ENCODE peak calls at places on chromosomes 4 and X, in ten cellular contexts. M is transverse colon, E is epithelial cell of esophagus, A is AG04450, N is A549, L is stomach, H is fibroblast of mammary gland, Z is brain microvascular endothelial cell, D is body of pancreas, J is OCI-LY7. T is an unnamed sample.

GRCh38 chrX:46597774-46598173 is 24.2 kb downstream of the CHST7 start:
- DNase-seq in A (no peak), N (no peak), L (no peak), J (no peak), H (no peak), Z (no peak), E (no peak), M (no peak), D (no peak), T (no peak)

GRCh38 chrX:111581086-111581485 is 69.6 kb downstream of the SERTM2 start:
- DNase-seq in E (no peak), Z (no peak), A (no peak), N (no peak), J (no peak), L (no peak), H (no peak), M (no peak), D (no peak), T (no peak)

GRCh38 chr4:41874398-41874797 is 60.8 kb upstream of the TMEM33 start:
- DNase-seq in E (no peak), A (no peak), D (no peak), J (no peak), N (no peak), H (no peak), Z (no peak), M (no peak), L (no peak), T (no peak)

GRCh38 chr4:165873298-165874071 is 448 bp downstream of the TLL1 start:
- DNase-seq in N (peak), L (peak), J (no peak), D (peak), H (peak), E (peak), Z (no peak), M (no peak), A (no peak), T (peak)

GRCh38 chr4:175953960-175954521 is 111.6 kb upstream of the WDR17 start:
- DNase-seq in E (peak), Z (no peak), H (peak), L (no peak), J (peak), D (no peak), M (no peak), N (peak), A (no peak), T (no peak)

GRCh38 chr4:21649691-21650090 is 298.9 kb downstream of the KCNIP4 start:
- DNase-seq in J (no peak), L (no peak), Z (no peak), E (no peak), A (no peak), M (no peak), D (no peak), H (no peak), N (no peak), T (no peak)

GRCh38 chr4:185142911-185143595 is at the start of gene SLC25A4:
- DNase-seq in J (peak), H (peak), N (peak), A (peak), Z (peak), E (peak), M (peak), L (peak), D (peak), T (peak)

GRCh38 chrX:104343408-104344129 is 88.8 kb upstream of the ESX1 start:
- DNase-seq in E (peak), D (peak), Z (peak), L (peak), A (no peak), N (peak), H (peak), J (peak), M (peak), T (peak)

GRCh38 chrX:47169273-47169672 is 24.3 kb downstream of the RBM10 start:
- DNase-seq in E (no peak), H (no peak), Z (no peak), M (no peak), J (no peak), A (no peak), N (no peak), L (peak), D (no peak), T (no peak)

GRCh38 chrX:12011075-12011474 is 127.2 kb upstream of the FRMPD4 start:
- DNase-seq in L (no peak), E (peak), A (peak), J (no peak), D (no peak), M (no peak), N (peak), Z (peak), H (peak), T (peak)

GRCh38 chr4:158302076-158302866 is 92.0 kb downstream of the TMEM144 start:
- DNase-seq in Z (peak), N (no peak), D (no peak), M (no peak), H (peak), J (no peak), L (no peak), E (peak), A (peak), T (peak)

DNA sequence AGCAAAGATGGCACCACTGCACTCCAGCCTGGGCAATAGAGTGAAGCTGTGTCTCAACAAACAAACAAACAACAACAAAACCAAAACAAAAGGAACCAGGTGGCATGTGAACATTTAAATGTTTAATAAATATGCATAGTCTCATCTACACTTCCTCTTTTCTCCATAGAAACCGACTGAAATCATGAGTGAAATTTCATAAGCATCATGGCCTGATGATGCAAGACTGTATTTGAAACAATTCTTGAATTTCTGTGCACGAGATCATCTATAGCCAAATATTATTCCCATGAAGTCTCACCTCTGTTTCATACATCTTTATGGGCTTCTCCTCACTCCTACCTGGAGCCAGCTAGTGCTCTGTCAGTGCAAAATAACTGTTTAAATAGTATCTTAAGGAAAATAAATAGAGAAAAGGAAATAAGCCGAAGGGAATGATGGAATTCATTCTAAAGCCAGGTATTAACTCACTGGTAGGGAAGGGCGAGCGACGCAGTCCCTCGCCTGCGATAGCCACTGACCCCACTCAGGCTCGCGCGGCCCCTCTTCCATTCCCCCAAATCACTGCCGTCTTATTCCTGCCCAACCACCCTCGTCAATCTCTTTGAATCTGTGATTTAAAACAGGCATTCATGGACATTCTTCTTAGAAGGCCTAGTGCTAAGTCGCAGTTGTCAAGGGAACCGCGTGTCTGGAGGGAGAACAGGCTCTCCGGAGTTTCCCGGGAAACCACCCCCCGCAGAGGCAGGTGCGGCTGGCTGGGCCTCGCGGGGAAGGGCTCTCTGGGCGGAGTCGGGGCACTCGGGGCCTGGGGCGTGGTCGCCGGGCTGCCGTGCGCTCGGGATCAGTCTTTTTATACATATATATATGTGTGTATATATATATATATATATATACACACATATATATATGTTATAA is 52.4 kb upstream of the TRIM2 start:
- DNase-seq in N (peak), D (peak), L (peak), J (no peak), H (no peak), M (peak), Z (peak), A (no peak), E (peak), T (peak)
- H3K4me3 ChIP-seq in N (peak), D (no peak), L (peak), J (no peak), H (no peak), M (peak), Z (no peak), A (no peak), E (no peak), T (no peak)

DNA sequence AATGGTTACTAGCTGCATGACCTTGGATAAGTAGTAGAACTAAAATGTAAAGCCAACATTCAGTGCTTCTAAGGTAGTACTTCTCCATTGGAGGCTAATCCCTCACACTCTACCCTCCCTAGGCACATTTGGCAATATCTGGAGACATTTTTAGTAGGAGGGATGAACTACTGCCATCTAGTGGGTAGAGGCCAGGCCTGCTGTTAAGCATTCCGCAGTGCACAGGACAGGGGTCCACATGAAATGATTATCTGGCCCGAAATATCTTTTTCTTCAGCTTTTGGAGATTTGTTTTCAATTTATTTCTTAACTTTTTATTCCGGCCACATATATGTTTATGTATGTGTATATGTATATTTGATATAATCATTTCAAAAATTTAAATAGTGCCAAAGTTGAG is 36.0 kb upstream of the SPANXC start:
- DNase-seq in Z (no peak), H (peak), A (no peak), L (no peak), N (peak), E (peak), J (peak), D (peak), M (no peak), T (peak)
- TF ChIP-seq CTCF in Z (peak), H (peak), A (peak), L (peak), N (peak), E (peak), J (peak), D (peak), M (no peak), T (peak)

GRCh38 chrX:153878285-153878779 is 7.6 kb downstream of the L1CAM start:
- DNase-seq in J (no peak), L (no peak), E (no peak), N (no peak), M (no peak), A (no peak), D (no peak), Z (no peak), H (no peak), T (no peak)
- H3K4me3 ChIP-seq in J (no peak), L (no peak), E (no peak), N (no peak), M (no peak), A (no peak), D (no peak), Z (no peak), H (no peak), T (no peak)

GRCh38 chr4:52863324-52863723 is 1.2 kb downstream of the RASL11B start:
- DNase-seq in D (no peak), Z (no peak), H (no peak), A (no peak), M (no peak), E (no peak), N (no peak), J (no peak), L (no peak), T (no peak)

GRCh38 chr4:52862605-52863236 is 604 bp downstream of the RASL11B start:
- DNase-seq in L (no peak), A (no peak), Z (no peak), H (no peak), J (no peak), E (no peak), N (no peak), D (no peak), M (no peak), T (no peak)

GRCh38 chr4:52861171-52861873 is 795 bp upstream of the RASL11B start:
- DNase-seq in M (no peak), Z (no peak), D (no peak), N (no peak), E (no peak), H (no peak), L (no peak), A (no peak), J (no peak), T (no peak)

GRCh38 chr4:52864816-52865215 is 2.7 kb downstream of the RASL11B start:
- DNase-seq in J (no peak), A (no peak), L (peak), N (no peak), H (no peak), M (no peak), Z (peak), E (no peak), D (no peak), T (peak)

DNA sequence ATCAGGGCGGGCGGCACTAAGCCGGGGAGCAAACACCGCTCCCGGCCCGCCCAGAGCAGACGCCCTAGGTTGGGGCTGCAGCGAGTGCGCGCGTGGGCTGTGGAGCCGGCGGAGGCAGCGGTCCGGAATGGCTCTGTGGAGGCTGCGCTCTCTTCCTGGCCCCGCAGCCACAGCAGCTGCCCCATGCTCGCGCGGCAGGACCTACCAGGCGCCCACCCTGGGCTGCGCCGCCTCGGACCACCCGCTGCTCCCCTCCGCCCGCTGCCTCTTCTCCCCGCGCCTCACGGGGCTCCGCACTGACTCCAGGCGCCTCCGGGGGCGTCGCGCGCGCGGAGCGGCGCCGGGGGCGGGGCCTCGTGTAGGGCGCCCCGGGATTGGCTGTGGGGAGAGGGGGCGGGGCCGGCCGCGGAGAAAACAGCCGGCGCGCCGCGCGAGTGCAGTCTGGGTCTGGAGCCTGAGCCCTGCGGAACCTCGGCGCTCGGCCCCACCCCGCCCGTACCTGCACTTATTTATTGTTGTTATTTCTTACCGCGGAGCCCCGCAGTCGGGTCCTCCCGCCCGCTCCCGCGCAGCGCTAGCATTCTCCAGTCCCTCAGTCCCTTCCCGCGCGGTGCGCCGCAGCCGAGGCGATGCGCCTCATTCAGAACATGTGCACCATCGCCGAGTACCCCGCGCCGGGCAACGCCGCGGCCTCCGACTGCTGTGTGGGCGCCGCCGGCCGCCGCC is at the start of gene RASL11B:
- DNase-seq in N (peak), Z (peak), E (peak), D (peak), H (peak), A (no peak), L (peak), M (peak), J (no peak), T (peak)
- TF ChIP-seq CTCF in N (no peak), Z (no peak), E (no peak), D (peak), H (no peak), A (no peak), L (peak), M (peak), J (no peak), T (no peak)

DNA sequence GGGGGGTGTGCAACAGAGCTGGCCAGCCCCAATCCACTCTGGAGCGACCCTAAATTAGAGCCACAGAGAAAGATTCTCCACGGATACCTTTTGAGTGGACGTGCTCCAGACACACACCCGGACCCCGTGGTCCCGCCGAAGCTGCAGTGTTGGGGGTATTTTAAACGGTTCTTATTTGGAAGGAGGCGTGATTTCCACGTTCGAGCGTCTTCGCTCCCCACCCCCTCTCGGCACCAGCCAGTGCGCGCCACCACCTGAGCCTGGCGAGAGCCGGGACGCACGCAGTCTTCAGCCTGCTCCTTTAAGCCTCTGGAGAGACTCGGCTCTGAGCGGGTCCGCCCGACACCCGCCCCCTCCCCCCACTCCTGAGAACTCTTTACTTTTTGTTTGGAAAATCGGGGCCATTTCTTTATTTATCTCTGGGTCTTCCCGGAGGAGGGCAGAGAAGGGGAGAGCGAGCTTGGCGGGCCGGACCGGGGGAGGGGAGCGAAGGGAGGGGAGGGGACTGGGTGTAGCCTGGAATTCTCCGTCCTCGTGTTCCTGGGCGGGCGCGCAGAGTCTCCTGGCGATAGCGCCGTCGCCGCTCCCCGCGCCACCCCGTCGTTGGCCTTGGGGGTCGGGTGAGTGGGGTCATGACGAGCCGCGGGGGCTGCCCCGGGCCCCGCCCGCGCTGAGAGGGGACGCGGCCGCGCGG is 660 bp upstream of the PTCHD1 start:
- DNase-seq in L (no peak), E (peak), J (no peak), M (peak), A (no peak), D (no peak), N (no peak), H (no peak), Z (no peak), T (no peak)
- H3K4me3 ChIP-seq in L (peak), E (no peak), J (no peak), M (peak), A (no peak), D (no peak), N (peak), H (no peak), Z (peak), T (no peak)

GRCh38 chr4:16192067-16192466 is 34.2 kb downstream of the TAPT1 start:
- DNase-seq in A (no peak), J (no peak), H (no peak), E (no peak), N (no peak), L (no peak), Z (no peak), M (no peak), D (no peak), T (no peak)
- TF ChIP-seq CTCF in A (no peak), J (no peak), H (no peak), E (no peak), N (no peak), L (no peak), Z (no peak), M (no peak), D (no peak), T (no peak)

T was measured in fibroblast of the aortic adventitia.